ENCODE peak calls at places on chromosomes 6 and 20, in nine cellular contexts. X is nucleus accumbens; G is kidney tubule cell; N is keratinocyte; P is effector memory CD8-positive, alpha-beta T cell; D is stimulated activated CD8-positive, alpha-beta memory T cell treated with anti-CD3 and anti-CD28 coated beads, Interleukin-7, amount 100 ng/mL, for 1 hour; Z is BE2C; R is activated T-helper 1 cell treated with Interleukin-2 at 50 U/mL for 16 hours; C is small intestine. V is an unnamed sample.

GRCh38 chr6:132461958-132462357 is 51.0 kb downstream of the STX7 start:
- DNase-seq in P (no peak), D (no peak), X (no peak), N (no peak), R (no peak), C (no peak), Z (no peak), G (no peak), V (no peak)

GRCh38 chr20:33532753-33533459 is 43.0 kb downstream of the CBFA2T2 start:
- DNase-seq in D (no peak), C (no peak), G (no peak), N (no peak), P (no peak), Z (no peak), X (no peak), R (no peak), V (no peak)

GRCh38 chr20:13552061-13552460 is 86.7 kb downstream of the TASP1 start:
- DNase-seq in P (no peak), C (no peak), Z (no peak), N (no peak), D (no peak), X (no peak), R (no peak), G (peak), V (no peak)

GRCh38 chr6:26103141-26103769 is 16.0 kb downstream of the HFE start:
- DNase-seq in P (no peak), G (peak), X (no peak), C (peak), Z (no peak), D (no peak), R (no peak), N (no peak), V (no peak)

GRCh38 chr6:16108996-16109658 is 19.8 kb upstream of the MYLIP start:
- DNase-seq in Z (peak), R (no peak), P (no peak), N (no peak), G (no peak), X (no peak), C (peak), D (no peak), V (no peak)

GRCh38 chr6:164039954-164040375 is 625.4 kb downstream of the QKI start:
- DNase-seq in G (peak), D (peak), C (no peak), R (peak), N (no peak), X (no peak), P (peak), Z (no peak), V (peak)

GRCh38 chr6:134453792-134454510 is 136.0 kb upstream of the SGK1 start:
- DNase-seq in G (no peak), Z (no peak), C (no peak), D (no peak), R (no peak), P (no peak), N (no peak), X (no peak), V (no peak)

GRCh38 chr6:15937582-15937981 is 191.3 kb upstream of the MYLIP start:
- DNase-seq in D (no peak), C (no peak), X (no peak), P (no peak), G (no peak), Z (no peak), R (no peak), N (no peak), V (no peak)

GRCh38 chr20:17650816-17651760 is 31.0 kb downstream of the RRBP1 start:
- DNase-seq in R (no peak), Z (no peak), G (no peak), N (no peak), X (no peak), D (no peak), P (no peak), C (no peak), V (no peak)

GRCh38 chr20:37757550-37757949 is 63.7 kb downstream of the CTNNBL1 start:
- DNase-seq in N (no peak), Z (peak), G (no peak), C (no peak), P (no peak), X (no peak), R (no peak), D (no peak), V (no peak)

GRCh38 chr6:28943557-28944411 is 20.0 kb upstream of the TRIM27 start:
- DNase-seq in D (no peak), G (peak), R (no peak), Z (peak), N (no peak), C (peak), X (peak), P (peak), V (no peak)

GRCh38 chr20:1894471-1894950 is 696 bp upstream of the SIRPA start:
- DNase-seq in D (no peak), Z (peak), R (no peak), G (peak), X (no peak), C (peak), P (no peak), N (no peak), V (no peak)

GRCh38 chr6:80165143-80165542 is 58.7 kb downstream of the BCKDHB start:
- DNase-seq in D (no peak), C (no peak), Z (no peak), P (no peak), X (no peak), R (no peak), N (no peak), G (peak), V (no peak)

GRCh38 chr6:47083586-47084047 is 41.5 kb upstream of the ADGRF1 start:
- DNase-seq in G (peak), N (no peak), R (no peak), C (peak), P (no peak), D (no peak), X (no peak), Z (peak), V (peak)

GRCh38 chr20:53154540-53154939 is 182.4 kb downstream of the TSHZ2 start:
- DNase-seq in G (peak), Z (no peak), N (no peak), D (no peak), X (no peak), C (no peak), P (no peak), R (no peak), V (no peak)

GRCh38 chr20:3543901-3544507 is 73.2 kb downstream of the ATRN start:
- DNase-seq in X (no peak), R (no peak), G (peak), N (peak), Z (no peak), P (no peak), D (no peak), C (no peak), V (no peak)